ENCODE peak calls at places on chromosome 12, in ten cellular contexts. Q is AG09309; U is OCI-LY7; V is cardiac muscle cell; N is epithelial cell of proximal tubule; X is left cardiac atrium; G is AG20443; A is stimulated activated CD4-positive, alpha-beta T cell treated with anti-CD3 and anti-CD28 coated beads, Interleukin-15, amount 100 ng/mL, for 24 hours; K is NCI-H1930; Y is Right ventricle myocardium superior. W is an unnamed sample.
A peak's percentile ranks its signal among the peaks of the same experiment; 100 is the strongest.

GRCh38 chr12:20214286-20214685 is 154.1 kb upstream of the PDE3A start:
- DNase-seq in Q (no peak), U (no peak), V (peak; percentile 67), N (peak; percentile 10), X (no peak), G (no peak), A (no peak), K (no peak), Y (no peak), W (no peak)

GRCh38 chr12:25988505-25988904 is 30.0 kb downstream of the RASSF8 start:
- DNase-seq in Q (no peak), U (no peak), V (no peak), N (no peak), X (no peak), G (no peak), A (no peak), K (no peak), Y (no peak), W (no peak)

GRCh38 chr12:91636721-91637120 is 454.1 kb upstream of the DCN start:
- DNase-seq in Q (no peak), U (no peak), V (no peak), N (no peak), X (no peak), G (no peak), A (no peak), K (peak; percentile 15), Y (no peak), W (no peak)

GRCh38 chr12:107580750-107581529 is 104.7 kb upstream of the PWP1 start:
- DNase-seq in Q (no peak), U (no peak), V (no peak), N (no peak), X (no peak), G (peak; percentile 56), A (no peak), K (no peak), Y (no peak), W (no peak)

GRCh38 chr12:14774074-14774943 is 29.0 kb downstream of the WBP11 start:
- DNase-seq in Q (peak; percentile 86), U (peak; percentile 98), V (peak; percentile 98), N (peak; percentile 78), X (peak; percentile 96), G (peak; percentile 93), A (peak; percentile 92), K (peak; percentile 84), Y (peak; percentile 97), W (peak; percentile 98)

GRCh38 chr12:104648746-104649145 is 192.0 kb downstream of the CHST11 start:
- DNase-seq in Q (no peak), U (no peak), V (no peak), N (no peak), X (no peak), G (no peak), A (no peak), K (no peak), Y (peak; percentile 31), W (no peak)

GRCh38 chr12:76694369-76694768 is 69.5 kb upstream of the ZDHHC17 start:
- DNase-seq in Q (no peak), U (no peak), V (no peak), N (no peak), X (no peak), G (no peak), A (no peak), K (no peak), Y (no peak), W (no peak)

GRCh38 chr12:72269491-72269890 is 2.7 kb upstream of the TRHDE start:
- DNase-seq in Q (no peak), U (no peak), V (no peak), N (no peak), X (no peak), G (no peak), A (no peak), K (no peak), Y (no peak), W (no peak)

GRCh38 chr12:94805749-94806148 is 155.4 kb upstream of the TMCC3 start:
- DNase-seq in Q (peak; percentile 25), U (peak; percentile 82), V (peak; percentile 93), N (peak; percentile 92), X (no peak), G (peak; percentile 36), A (no peak), K (no peak), Y (no peak), W (no peak)

W was measured in kidney.